ENCODE peak calls at places on chromosomes 6 and 20, in five cellular contexts. I, X, T, N and W are unnamed samples.
A peak's percentile ranks its signal among the peaks of the same experiment; 100 is the strongest.

GRCh38 chr6:35710241-35710847 is 21.6 kb upstream of the FKBP5 start:
- DNase-seq in N (no peak), X (no peak), I (no peak), T (no peak), W (no peak)

GRCh38 chr6:4620284-4621228 is 155.6 kb upstream of the CDYL start:
- DNase-seq in X (no peak), I (no peak), N (no peak), T (no peak), W (no peak)

GRCh38 chr20:16296933-16297332 is 276.3 kb downstream of the KIF16B start:
- DNase-seq in I (no peak), N (no peak), T (no peak), X (no peak), W (no peak)

GRCh38 chr6:13384966-13385365 is 56.6 kb upstream of the TBC1D7 start:
- DNase-seq in X (no peak), I (no peak), N (no peak), T (no peak), W (no peak)

GRCh38 chr6:44556046-44556445 is 168.5 kb downstream of the CDC5L start:
- DNase-seq in I (no peak), X (no peak), N (no peak), T (no peak), W (no peak)

GRCh38 chr20:37897008-37897548 is 5.8 kb upstream of the VSTM2L start:
- DNase-seq in T (no peak), I (no peak), X (no peak), N (no peak), W (no peak)

GRCh38 chr20:13510837-13511488 is 127.8 kb downstream of the TASP1 start:
- DNase-seq in I (no peak), T (no peak), N (peak; percentile 37), X (no peak), W (no peak)

GRCh38 chr6:168939771-168940170 is 313.9 kb downstream of the THBS2 start:
- DNase-seq in N (no peak), I (no peak), X (no peak), T (no peak), W (no peak)

GRCh38 chr6:44701637-44702101 is 314.2 kb downstream of the CDC5L start:
- DNase-seq in N (peak; percentile 77), X (no peak), I (no peak), T (no peak), W (no peak)

GRCh38 chr6:6466967-6467761 is 121.4 kb upstream of the LY86 start:
- DNase-seq in X (peak; percentile 2), N (no peak), I (no peak), T (no peak), W (no peak)

GRCh38 chr6:116370717-116371383 is at the start of gene DSE:
- DNase-seq in I (peak; percentile 24), T (peak; percentile 55), N (peak; percentile 95), X (no peak), W (peak; percentile 50)